ENCODE peak calls at places on chromosomes 7 and 10, in eight cellular contexts. One of them, this sample, is unnamed.

GRCh38 chr10:34815174-34816066 is at the start of gene PARD3:
- DNase-seq in lung: peak; percentile 61
- DNase-seq in stomach: peak; percentile 68
- DNase-seq in sigmoid colon: peak; percentile 87
- DNase-seq in prostate gland: peak; percentile 68
- DNase-seq in IMR-90: peak; percentile 51
- DNase-seq in astrocyte: no peak
- DNase-seq in AG04450: no peak
- DNase-seq in this sample: peak; percentile 71

GRCh38 chr10:89644967-89645741 is at the start of gene PANK1:
- DNase-seq in IMR-90: peak; percentile 74
- DNase-seq in AG04450: peak; percentile 41
- DNase-seq in prostate gland: peak; percentile 88
- DNase-seq in sigmoid colon: peak; percentile 86
- DNase-seq in lung: peak; percentile 83
- DNase-seq in astrocyte: peak; percentile 74
- DNase-seq in stomach: peak; percentile 78
- DNase-seq in this sample: peak; percentile 86

GRCh38 chr7:30728591-30729100 is 23.3 kb upstream of the INMT start:
- DNase-seq in prostate gland: no peak
- DNase-seq in IMR-90: no peak
- DNase-seq in lung: no peak
- DNase-seq in sigmoid colon: no peak
- DNase-seq in stomach: no peak
- DNase-seq in AG04450: no peak
- DNase-seq in astrocyte: no peak
- DNase-seq in this sample: no peak

GRCh38 chr10:27349987-27350386 is 109.4 kb upstream of the ACBD5 start:
- DNase-seq in stomach: no peak
- DNase-seq in astrocyte: no peak
- DNase-seq in AG04450: no peak
- DNase-seq in IMR-90: no peak
- DNase-seq in lung: no peak
- DNase-seq in prostate gland: no peak
- DNase-seq in sigmoid colon: no peak
- DNase-seq in this sample: no peak

GRCh38 chr10:113993489-113993932 is 50.2 kb upstream of the ADRB1 start:
- DNase-seq in stomach: no peak
- DNase-seq in AG04450: no peak
- DNase-seq in IMR-90: no peak
- DNase-seq in astrocyte: peak; percentile 43
- DNase-seq in prostate gland: no peak
- DNase-seq in lung: no peak
- DNase-seq in sigmoid colon: peak; percentile 71
- DNase-seq in this sample: no peak

GRCh38 chr7:127854383-127854782 is 176.9 kb downstream of the LRRC4 start:
- DNase-seq in IMR-90: no peak
- DNase-seq in stomach: no peak
- DNase-seq in AG04450: no peak
- DNase-seq in astrocyte: no peak
- DNase-seq in prostate gland: no peak
- DNase-seq in lung: no peak
- DNase-seq in sigmoid colon: no peak
- DNase-seq in this sample: no peak

GRCh38 chr10:18097524-18097923 is 42.7 kb upstream of the CACNB2 start:
- DNase-seq in sigmoid colon: no peak
- DNase-seq in IMR-90: peak; percentile 49
- DNase-seq in prostate gland: no peak
- DNase-seq in AG04450: no peak
- DNase-seq in lung: no peak
- DNase-seq in astrocyte: peak; percentile 63
- DNase-seq in stomach: no peak
- DNase-seq in this sample: no peak

GRCh38 chr7:109073543-109073942 is 503.9 kb downstream of the DNAJB9 start:
- DNase-seq in lung: no peak
- DNase-seq in IMR-90: no peak
- DNase-seq in prostate gland: no peak
- DNase-seq in stomach: no peak
- DNase-seq in AG04450: no peak
- DNase-seq in sigmoid colon: no peak
- DNase-seq in astrocyte: no peak
- DNase-seq in this sample: no peak

GRCh38 chr10:89022734-89023133 is 32.1 kb downstream of the FAS start:
- DNase-seq in stomach: no peak
- DNase-seq in AG04450: no peak
- DNase-seq in lung: no peak
- DNase-seq in astrocyte: no peak
- DNase-seq in sigmoid colon: no peak
- DNase-seq in IMR-90: no peak
- DNase-seq in prostate gland: no peak
- DNase-seq in this sample: no peak

GRCh38 chr10:21499910-21500577 is 25.4 kb downstream of the SKIDA1 start:
- DNase-seq in AG04450: no peak
- DNase-seq in sigmoid colon: no peak
- DNase-seq in prostate gland: no peak
- DNase-seq in stomach: no peak
- DNase-seq in IMR-90: no peak
- DNase-seq in lung: no peak
- DNase-seq in astrocyte: no peak
- DNase-seq in this sample: no peak

GRCh38 chr10:23338886-23339285 is 5.7 kb downstream of the C10orf67 start:
- DNase-seq in stomach: no peak
- DNase-seq in astrocyte: no peak
- DNase-seq in sigmoid colon: no peak
- DNase-seq in AG04450: no peak
- DNase-seq in IMR-90: no peak
- DNase-seq in lung: no peak
- DNase-seq in prostate gland: no peak
- DNase-seq in this sample: no peak

GRCh38 chr10:89522463-89522862 is 12.9 kb downstream of the SLC16A12 start:
- DNase-seq in stomach: no peak
- DNase-seq in prostate gland: no peak
- DNase-seq in AG04450: no peak
- DNase-seq in IMR-90: peak; percentile 53
- DNase-seq in sigmoid colon: no peak
- DNase-seq in astrocyte: peak; percentile 72
- DNase-seq in lung: no peak
- DNase-seq in this sample: no peak

GRCh38 chr7:20276705-20277472 is 53.8 kb upstream of the ITGB8 start:
- DNase-seq in sigmoid colon: no peak
- DNase-seq in prostate gland: no peak
- DNase-seq in AG04450: no peak
- DNase-seq in astrocyte: no peak
- DNase-seq in lung: no peak
- DNase-seq in stomach: no peak
- DNase-seq in IMR-90: no peak
- DNase-seq in this sample: no peak

GRCh38 chr7:70694357-70694908 is 437.5 kb upstream of the GALNT17 start:
- DNase-seq in IMR-90: peak; percentile 28
- DNase-seq in sigmoid colon: no peak
- DNase-seq in lung: peak; percentile 45
- DNase-seq in AG04450: no peak
- DNase-seq in stomach: peak; percentile 41
- DNase-seq in astrocyte: peak; percentile 29
- DNase-seq in prostate gland: peak; percentile 47
- DNase-seq in this sample: no peak

GRCh38 chr10:64076322-64076940 is 555.2 kb downstream of the REEP3 start:
- DNase-seq in astrocyte: no peak
- DNase-seq in prostate gland: no peak
- DNase-seq in IMR-90: no peak
- DNase-seq in AG04450: no peak
- DNase-seq in lung: no peak
- DNase-seq in stomach: no peak
- DNase-seq in sigmoid colon: no peak
- DNase-seq in this sample: no peak

GRCh38 chr10:18743926-18744325 is 84.7 kb downstream of the ARL5B start:
- DNase-seq in stomach: no peak
- DNase-seq in lung: no peak
- DNase-seq in AG04450: no peak
- DNase-seq in astrocyte: no peak
- DNase-seq in sigmoid colon: no peak
- DNase-seq in prostate gland: no peak
- DNase-seq in IMR-90: no peak
- DNase-seq in this sample: no peak

GRCh38 chr7:44377134-44377463 is 51.7 kb upstream of the CAMK2B start:
- DNase-seq in stomach: no peak
- DNase-seq in lung: no peak
- DNase-seq in sigmoid colon: no peak
- DNase-seq in prostate gland: no peak
- DNase-seq in AG04450: no peak
- DNase-seq in astrocyte: no peak
- DNase-seq in IMR-90: no peak
- DNase-seq in this sample: no peak

DNA sequence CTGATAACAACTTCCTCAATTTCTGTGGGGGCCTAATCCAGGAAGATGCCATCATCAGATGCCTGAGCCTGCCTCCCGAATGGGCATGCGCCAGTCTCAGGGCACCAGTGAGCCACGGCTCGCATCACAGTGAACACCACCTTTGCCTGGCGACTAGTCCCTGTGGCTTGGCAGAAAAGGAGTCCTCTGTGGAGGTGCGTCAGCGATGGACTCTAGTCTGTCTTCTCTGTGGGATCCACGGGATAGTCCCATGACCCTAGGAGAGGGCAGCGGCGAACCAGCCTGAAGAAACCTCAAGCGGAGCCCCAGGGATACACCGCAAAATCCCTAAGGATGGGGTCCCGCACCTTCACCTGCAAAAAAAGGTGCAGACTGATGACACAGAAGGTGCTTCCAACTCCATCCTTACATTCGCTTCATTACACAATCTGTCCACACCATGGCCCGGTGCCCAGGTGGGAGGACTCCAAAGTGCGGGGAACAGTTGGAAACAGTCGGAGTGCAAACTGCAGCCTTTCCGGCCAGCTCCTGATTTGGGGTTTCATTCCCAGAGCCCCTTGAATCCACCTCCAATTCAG is 35.1 kb upstream of the ZNF273 start:
- DNase-seq in IMR-90: no peak
- DNase-seq in stomach: peak; percentile 23
- DNase-seq in astrocyte: no peak
- DNase-seq in sigmoid colon: no peak
- DNase-seq in prostate gland: no peak
- DNase-seq in lung: peak; percentile 14
- DNase-seq in AG04450: no peak
- DNase-seq in this sample: no peak
- H3K9me3 ChIP-seq in IMR-90: peaks cover 18% of the 10 kb centered on the region
- H3K9me3 ChIP-seq in stomach: no peaks in the 10 kb centered on the region
- H3K9me3 ChIP-seq in astrocyte: peaks cover 4% of the 10 kb centered on the region
- H3K9me3 ChIP-seq in sigmoid colon: no peaks in the 10 kb centered on the region
- H3K9me3 ChIP-seq in prostate gland: no peaks in the 10 kb centered on the region
- H3K9me3 ChIP-seq in lung: no peaks in the 10 kb centered on the region
- H3K9me3 ChIP-seq in AG04450: peaks cover 50% of the 10 kb centered on the region
- H3K9me3 ChIP-seq in this sample: no peaks in the 10 kb centered on the region

GRCh38 chr10:119758448-119758847 is 32.6 kb downstream of the INPP5F start:
- DNase-seq in sigmoid colon: no peak
- DNase-seq in lung: no peak
- DNase-seq in AG04450: no peak
- DNase-seq in IMR-90: no peak
- DNase-seq in prostate gland: no peak
- DNase-seq in astrocyte: no peak
- DNase-seq in stomach: no peak
- DNase-seq in this sample: no peak

GRCh38 chr10:119750391-119751230 is 24.8 kb downstream of the INPP5F start:
- DNase-seq in lung: peak; percentile 68
- DNase-seq in prostate gland: peak; percentile 67
- DNase-seq in AG04450: peak; percentile 65
- DNase-seq in astrocyte: peak; percentile 55
- DNase-seq in sigmoid colon: peak; percentile 89
- DNase-seq in stomach: peak; percentile 73
- DNase-seq in IMR-90: peak; percentile 82
- DNase-seq in this sample: no peak

GRCh38 chr10:119755446-119755845 is 29.6 kb downstream of the INPP5F start:
- DNase-seq in prostate gland: no peak
- DNase-seq in stomach: no peak
- DNase-seq in lung: no peak
- DNase-seq in astrocyte: peak; percentile 62
- DNase-seq in AG04450: no peak
- DNase-seq in IMR-90: peak; percentile 45
- DNase-seq in sigmoid colon: no peak
- DNase-seq in this sample: no peak

GRCh38 chr10:119754085-119754484 is 28.2 kb downstream of the INPP5F start:
- DNase-seq in AG04450: no peak
- DNase-seq in sigmoid colon: no peak
- DNase-seq in IMR-90: no peak
- DNase-seq in astrocyte: no peak
- DNase-seq in prostate gland: no peak
- DNase-seq in stomach: no peak
- DNase-seq in lung: no peak
- DNase-seq in this sample: no peak

DNA sequence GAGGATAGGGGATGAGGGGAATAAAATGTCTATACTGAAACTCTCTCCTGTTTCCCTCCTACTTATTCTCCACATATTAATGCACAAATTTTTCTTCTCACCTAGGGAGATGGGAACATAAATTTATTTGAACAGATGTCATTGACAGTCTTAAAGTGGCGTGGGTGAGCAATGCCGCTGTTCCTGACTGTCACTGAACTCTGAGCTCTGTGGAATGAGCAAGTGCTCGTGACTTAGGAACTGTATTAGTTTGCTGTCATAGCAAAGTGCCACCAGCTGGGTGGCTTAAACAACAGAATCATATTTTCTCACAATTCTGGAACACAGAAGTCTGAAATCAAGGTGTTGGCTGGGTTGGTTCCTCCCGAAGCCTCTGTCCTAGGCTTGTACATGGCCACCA is 29.1 kb downstream of the INPP5F start:
- DNase-seq in IMR-90: no peak
- DNase-seq in prostate gland: no peak
- DNase-seq in stomach: no peak
- DNase-seq in astrocyte: no peak
- DNase-seq in sigmoid colon: no peak
- DNase-seq in AG04450: no peak
- DNase-seq in lung: no peak
- DNase-seq in this sample: no peak
- TF ChIP-seq CTCF in IMR-90: no peak
- TF ChIP-seq CTCF in prostate gland: no peak
- TF ChIP-seq CTCF in stomach: no peak
- TF ChIP-seq CTCF in astrocyte: no peak
- TF ChIP-seq CTCF in sigmoid colon: no peak
- TF ChIP-seq CTCF in AG04450: no peak
- TF ChIP-seq CTCF in lung: no peak
- TF ChIP-seq CTCF in this sample: no peak

GRCh38 chr7:157854066-157854891 is 517.5 kb downstream of the DNAJB6 start:
- DNase-seq in astrocyte: no peak
- DNase-seq in stomach: peak; percentile 43
- DNase-seq in lung: peak; percentile 73
- DNase-seq in sigmoid colon: peak; percentile 82
- DNase-seq in AG04450: no peak
- DNase-seq in prostate gland: no peak
- DNase-seq in IMR-90: no peak
- DNase-seq in this sample: peak; percentile 78
- H3K27me3 ChIP-seq in astrocyte: no peaks in the 10 kb centered on the region
- H3K27me3 ChIP-seq in stomach: no peaks in the 10 kb centered on the region
- H3K27me3 ChIP-seq in lung: no peaks in the 10 kb centered on the region
- H3K27me3 ChIP-seq in sigmoid colon: peaks cover 3% of the 10 kb centered on the region
- H3K27me3 ChIP-seq in AG04450: no peaks in the 10 kb centered on the region
- H3K27me3 ChIP-seq in prostate gland: no peaks in the 10 kb centered on the region
- H3K27me3 ChIP-seq in IMR-90: no peaks in the 10 kb centered on the region
- H3K27me3 ChIP-seq in this sample: no peaks in the 10 kb centered on the region

GRCh38 chr7:56256108-56256507 is 139.9 kb upstream of the NUPR2 start:
- DNase-seq in AG04450: no peak
- DNase-seq in stomach: no peak
- DNase-seq in IMR-90: no peak
- DNase-seq in lung: no peak
- DNase-seq in sigmoid colon: no peak
- DNase-seq in astrocyte: no peak
- DNase-seq in prostate gland: no peak
- DNase-seq in this sample: peak; percentile 16
- H3K9me3 ChIP-seq in AG04450: peaks cover 39% of the 10 kb centered on the region
- H3K9me3 ChIP-seq in stomach: no peaks in the 10 kb centered on the region
- H3K9me3 ChIP-seq in IMR-90: peaks cover 22% of the 10 kb centered on the region
- H3K9me3 ChIP-seq in lung: no peaks in the 10 kb centered on the region
- H3K9me3 ChIP-seq in sigmoid colon: no peaks in the 10 kb centered on the region
- H3K9me3 ChIP-seq in astrocyte: peaks cover 10% of the 10 kb centered on the region
- H3K9me3 ChIP-seq in prostate gland: no peaks in the 10 kb centered on the region
- H3K9me3 ChIP-seq in this sample: no peaks in the 10 kb centered on the region

This sample was measured in ascending aorta.